ENCODE peak calls at places on chromosomes 12 and 14, in five cellular contexts. One of them, this sample, is unnamed. For H3K4me1 and H3K9me3, the result is how much of the 10 kb centered on the place peaks cover.

GRCh38 chr12:6941267-6941666 is 2.3 kb upstream of the RNU7-1 start:
- DNase-seq in tibial artery: no peak
- DNase-seq in colonic mucosa: no peak
- DNase-seq in GM12878: no peak
- DNase-seq in A673: no peak
- DNase-seq in this sample: peak

GRCh38 chr12:89893972-89894706 is 185.5 kb upstream of the ATP2B1 start:
- DNase-seq in colonic mucosa: no peak
- DNase-seq in A673: no peak
- DNase-seq in GM12878: no peak
- DNase-seq in tibial artery: no peak
- DNase-seq in this sample: no peak

GRCh38 chr12:68078737-68079136 is 80.8 kb downstream of the IFNG start:
- DNase-seq in GM12878: no peak
- DNase-seq in A673: no peak
- DNase-seq in tibial artery: no peak
- DNase-seq in colonic mucosa: no peak
- DNase-seq in this sample: no peak

GRCh38 chr12:85363382-85364190 is 83.6 kb downstream of the ALX1 start:
- DNase-seq in colonic mucosa: no peak
- DNase-seq in tibial artery: no peak
- DNase-seq in GM12878: no peak
- DNase-seq in A673: no peak
- DNase-seq in this sample: no peak

GRCh38 chr12:57223191-57224165 is 6.0 kb upstream of the SHMT2 start:
- DNase-seq in tibial artery: no peak
- DNase-seq in A673: no peak
- DNase-seq in colonic mucosa: no peak
- DNase-seq in GM12878: no peak
- DNase-seq in this sample: no peak

GRCh38 chr14:32408018-32408417 is 78.9 kb downstream of the AKAP6 start:
- DNase-seq in tibial artery: peak
- DNase-seq in colonic mucosa: no peak
- DNase-seq in GM12878: no peak
- DNase-seq in A673: peak
- DNase-seq in this sample: no peak

GRCh38 chr12:126389215-126389841 is 1324.1 kb downstream of the AACS start:
- DNase-seq in tibial artery: no peak
- DNase-seq in A673: peak
- DNase-seq in colonic mucosa: peak
- DNase-seq in GM12878: no peak
- DNase-seq in this sample: no peak

GRCh38 chr12:123038966-123039365 is 58.5 kb downstream of the ARL6IP4 start:
- DNase-seq in colonic mucosa: no peak
- DNase-seq in A673: no peak
- DNase-seq in GM12878: no peak
- DNase-seq in tibial artery: no peak
- DNase-seq in this sample: no peak

GRCh38 chr12:8823565-8824300 is 1.3 kb downstream of the A2ML1 start:
- DNase-seq in A673: peak
- DNase-seq in tibial artery: no peak
- DNase-seq in GM12878: no peak
- DNase-seq in colonic mucosa: no peak
- DNase-seq in this sample: no peak

GRCh38 chr12:54428050-54429013 is 9.3 kb upstream of the ITGA5 start:
- DNase-seq in A673: no peak
- DNase-seq in GM12878: no peak
- DNase-seq in tibial artery: peak
- DNase-seq in colonic mucosa: no peak
- DNase-seq in this sample: no peak

DNA sequence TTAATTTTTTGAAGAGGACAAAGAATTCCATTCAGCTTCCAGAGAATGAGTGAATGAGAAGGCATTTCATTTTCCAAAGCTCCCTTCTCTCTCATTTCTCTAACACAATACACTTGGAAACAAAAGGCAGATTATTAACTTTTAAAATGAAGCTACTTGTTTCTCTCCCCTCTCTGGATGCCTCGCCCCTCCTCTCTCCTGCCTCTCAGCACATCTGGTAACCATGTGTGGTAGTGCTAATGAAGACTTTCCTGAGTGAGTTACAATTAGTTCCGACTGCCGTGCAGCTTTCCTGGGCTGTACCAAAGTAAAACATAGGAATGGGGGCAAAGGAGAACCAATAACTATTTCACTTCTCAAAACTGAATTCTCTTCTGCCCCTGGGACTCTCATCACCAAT is 84.7 kb upstream of the SOX5 start:
- DNase-seq in A673: peak
- DNase-seq in GM12878: no peak
- DNase-seq in colonic mucosa: no peak
- DNase-seq in tibial artery: no peak
- DNase-seq in this sample: no peak
- H3K4me1 ChIP-seq in A673: under half
- H3K4me1 ChIP-seq in GM12878: under half
- H3K4me1 ChIP-seq in colonic mucosa: under half
- H3K4me1 ChIP-seq in tibial artery: under half
- H3K4me1 ChIP-seq in this sample: under half

DNA sequence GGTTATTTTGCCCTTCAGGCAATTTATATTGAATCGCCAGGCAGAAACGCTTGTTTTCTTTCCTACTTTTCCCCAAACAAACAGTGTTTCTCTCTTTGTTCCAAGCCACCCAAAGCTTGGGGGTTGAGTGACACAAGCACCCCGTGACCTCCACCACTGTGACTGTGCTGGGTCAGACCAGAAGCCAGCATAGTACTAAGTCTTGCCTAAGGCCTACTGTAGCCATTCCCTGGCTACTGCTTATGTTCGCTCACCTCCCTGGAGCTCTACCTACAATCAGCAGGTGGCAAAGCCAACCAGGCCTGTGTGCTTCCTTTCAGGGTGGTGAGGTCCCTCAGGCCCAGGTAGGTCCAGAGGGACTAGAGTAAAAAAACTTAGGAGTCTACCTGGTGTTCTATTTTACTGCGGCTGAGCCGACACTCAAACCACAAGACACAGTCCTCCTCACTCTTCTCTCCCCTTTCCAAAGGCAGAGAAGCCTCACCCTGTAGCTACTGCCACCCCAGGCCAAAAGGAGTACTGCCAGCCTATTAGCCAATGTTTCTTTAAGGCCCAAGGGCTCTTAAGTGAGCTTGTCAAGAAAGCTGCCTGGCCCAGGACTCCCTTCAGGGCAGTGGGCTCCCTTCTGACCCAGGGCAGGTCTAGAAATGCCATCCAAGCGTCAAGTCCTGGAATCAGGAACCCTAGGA is 411.8 kb upstream of the MIS18BP1 start:
- DNase-seq in GM12878: no peak
- DNase-seq in tibial artery: no peak
- DNase-seq in A673: peak
- DNase-seq in colonic mucosa: no peak
- DNase-seq in this sample: no peak
- TF ChIP-seq CTCF in GM12878: peak
- TF ChIP-seq CTCF in tibial artery: no peak
- TF ChIP-seq CTCF in A673: peak
- TF ChIP-seq CTCF in colonic mucosa: no peak
- TF ChIP-seq CTCF in this sample: no peak

DNA sequence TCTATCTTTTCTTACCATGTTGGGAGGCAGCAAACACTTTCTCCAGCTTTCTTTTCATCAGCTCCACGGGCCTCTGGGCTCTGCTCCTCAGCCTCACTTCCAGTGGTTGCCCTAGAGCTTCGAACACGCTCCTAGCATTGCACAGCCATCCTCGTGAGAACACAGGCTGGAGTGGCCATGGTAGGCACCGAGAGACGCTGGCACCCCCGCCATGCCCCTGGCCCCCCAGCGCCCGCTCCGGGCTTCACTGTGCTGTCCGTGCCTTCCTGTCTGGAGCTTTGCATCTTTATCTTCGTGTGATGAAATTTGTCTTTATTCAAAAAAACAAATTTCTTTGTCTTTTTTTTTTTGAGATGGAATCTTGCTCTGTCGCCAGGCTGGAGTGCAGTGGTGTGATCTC is 352.2 kb downstream of the TMEM121 start:
- DNase-seq in A673: no peak
- DNase-seq in tibial artery: no peak
- DNase-seq in GM12878: no peak
- DNase-seq in colonic mucosa: no peak
- DNase-seq in this sample: no peak
- H3K9me3 ChIP-seq in A673: under half
- H3K9me3 ChIP-seq in tibial artery: under half
- H3K9me3 ChIP-seq in GM12878: under half
- H3K9me3 ChIP-seq in colonic mucosa: under half
- H3K9me3 ChIP-seq in this sample: under half

GRCh38 chr12:53048780-53049401 is 974 bp upstream of the TNS2 start:
- DNase-seq in tibial artery: peak
- DNase-seq in A673: peak
- DNase-seq in colonic mucosa: peak
- DNase-seq in GM12878: no peak
- DNase-seq in this sample: no peak

GRCh38 chr12:53045646-53046045 is 4.2 kb upstream of the TNS2 start:
- DNase-seq in tibial artery: peak
- DNase-seq in GM12878: no peak
- DNase-seq in colonic mucosa: peak
- DNase-seq in A673: no peak
- DNase-seq in this sample: no peak

GRCh38 chr12:53046655-53047220 is 3.1 kb upstream of the TNS2 start:
- DNase-seq in colonic mucosa: peak
- DNase-seq in GM12878: no peak
- DNase-seq in A673: peak
- DNase-seq in tibial artery: peak
- DNase-seq in this sample: peak

GRCh38 chr12:53048033-53048779 is 1.7 kb upstream of the TNS2 start:
- DNase-seq in GM12878: no peak
- DNase-seq in A673: peak
- DNase-seq in colonic mucosa: peak
- DNase-seq in tibial artery: peak
- DNase-seq in this sample: peak

DNA sequence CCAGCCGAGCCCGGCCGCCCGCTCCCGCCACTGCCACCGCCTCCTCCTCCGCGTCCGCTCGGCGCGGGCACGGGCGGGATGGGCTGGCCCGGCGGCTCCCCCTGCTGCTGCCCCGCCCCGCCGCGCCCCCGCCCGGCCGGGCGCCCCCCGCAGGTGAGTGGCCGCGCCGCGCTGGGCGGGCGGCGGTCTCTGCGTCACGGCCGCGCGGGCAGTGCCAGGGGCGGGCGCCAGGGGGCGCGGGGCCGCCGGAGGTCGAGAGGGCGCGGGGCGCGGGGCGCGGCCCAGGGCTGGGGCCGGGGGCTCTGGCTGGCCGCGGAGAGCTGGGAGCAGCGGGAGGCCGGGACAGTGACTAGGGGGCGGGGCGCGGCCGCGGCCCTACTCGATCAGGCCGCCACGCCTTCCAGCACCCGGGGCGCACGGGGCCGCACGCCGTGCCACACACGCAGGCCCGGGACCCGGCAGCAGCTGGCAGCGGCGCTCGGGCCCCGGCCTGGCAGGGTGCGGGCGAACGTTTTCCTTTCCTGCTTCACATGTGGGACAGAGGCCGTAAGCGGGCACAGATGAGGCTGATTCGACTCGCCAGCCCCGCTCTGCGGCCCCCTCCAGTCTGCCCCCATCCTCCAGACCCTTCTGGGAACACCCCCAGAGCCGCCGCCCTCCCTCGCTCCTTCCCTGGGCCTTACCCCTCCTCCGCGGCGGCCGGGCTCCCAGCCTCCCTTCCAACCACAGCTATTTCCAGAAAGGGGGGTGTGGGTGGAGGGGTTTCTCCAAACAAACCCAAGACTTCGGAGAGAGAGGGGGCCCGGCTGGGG is 2.4 kb upstream of the TNS2 start:
- DNase-seq in A673: peak
- DNase-seq in GM12878: no peak
- DNase-seq in colonic mucosa: peak
- DNase-seq in tibial artery: peak
- DNase-seq in this sample: peak
- H3K4me1 ChIP-seq in A673: under half
- H3K4me1 ChIP-seq in GM12878: under half
- H3K4me1 ChIP-seq in colonic mucosa: under half
- H3K4me1 ChIP-seq in tibial artery: under half
- H3K4me1 ChIP-seq in this sample: half or more

GRCh38 chr14:93206793-93207467 is at the start of the genes GON7 and UBR7:
- DNase-seq in tibial artery: peak
- DNase-seq in colonic mucosa: peak
- DNase-seq in GM12878: peak
- DNase-seq in A673: peak
- DNase-seq in this sample: peak
- TF ChIP-seq CTCF in tibial artery: peak
- TF ChIP-seq CTCF in colonic mucosa: no peak
- TF ChIP-seq CTCF in GM12878: peak
- TF ChIP-seq CTCF in A673: peak
- TF ChIP-seq CTCF in this sample: peak

DNA sequence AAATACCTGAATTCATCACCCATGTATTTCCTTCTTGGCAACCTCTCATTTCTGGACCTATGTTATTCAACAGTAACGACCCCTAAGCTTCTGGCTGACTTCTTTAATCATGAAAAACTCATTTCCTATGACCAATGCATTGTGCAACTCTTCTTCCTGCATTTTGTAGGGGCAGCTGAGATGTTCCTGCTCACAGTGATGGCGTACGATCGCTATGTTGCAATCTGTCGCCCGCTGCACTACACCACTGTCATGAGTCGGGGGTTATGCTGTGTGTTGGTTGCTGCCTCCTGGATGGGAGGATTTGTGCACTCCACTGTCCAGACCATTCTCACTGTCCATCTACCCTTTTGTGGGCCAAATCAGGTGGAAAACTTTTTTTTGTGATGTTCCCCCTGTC is 356 bp downstream of the OR4Q2 start:
- DNase-seq in A673: no peak
- DNase-seq in tibial artery: no peak
- DNase-seq in GM12878: no peak
- DNase-seq in colonic mucosa: no peak
- DNase-seq in this sample: no peak
- H3K9me3 ChIP-seq in A673: under half
- H3K9me3 ChIP-seq in tibial artery: under half
- H3K9me3 ChIP-seq in GM12878: under half
- H3K9me3 ChIP-seq in colonic mucosa: under half
- H3K9me3 ChIP-seq in this sample: under half